ENCODE peak calls at places on chromosomes 16 and 17, in ten cellular contexts. A, B, G, M, Q, O, F, H, T and L are unnamed samples.

GRCh38 chr17:57913576-57914273 is 41.5 kb downstream of the CUEDC1 start:
- DNase-seq in A (no peak), B (no peak), G (no peak), M (no peak), Q (no peak), O (no peak), F (no peak), H (no peak), T (no peak), L (no peak)

GRCh38 chr17:38315497-38315896 is 18.5 kb downstream of the MRPL45 start:
- DNase-seq in A (no peak), B (no peak), G (no peak), M (no peak), Q (no peak), O (no peak), F (no peak), H (no peak), T (no peak), L (no peak)

GRCh38 chr16:89598199-89598598 is 15.2 kb upstream of the DPEP1 start:
- DNase-seq in A (no peak), B (no peak), G (peak; percentile 46), M (no peak), Q (no peak), O (peak; percentile 35), F (peak; percentile 48), H (peak; percentile 29), T (peak; percentile 37), L (no peak)

GRCh38 chr17:34398990-34399389 is 36.0 kb upstream of the CCL1 start:
- DNase-seq in A (no peak), B (no peak), G (no peak), M (peak; percentile 17), Q (no peak), O (no peak), F (no peak), H (no peak), T (no peak), L (no peak)

GRCh38 chr16:22814330-22815105 is 556 bp downstream of the HS3ST2 start:
- DNase-seq in A (no peak), B (no peak), G (no peak), M (no peak), Q (no peak), O (no peak), F (no peak), H (peak; percentile 3), T (no peak), L (no peak)

GRCh38 chr17:50630524-50631194 is 4.0 kb upstream of the ABCC3 start:
- DNase-seq in A (peak; percentile 74), B (peak; percentile 45), G (peak; percentile 24), M (peak; percentile 37), Q (peak; percentile 82), O (peak; percentile 63), F (peak; percentile 68), H (peak; percentile 71), T (peak; percentile 49), L (no peak)

GRCh38 chr16:29989111-29989858 is 6.1 kb downstream of the HIRIP3 start:
- DNase-seq in A (no peak), B (no peak), G (no peak), M (no peak), Q (no peak), O (no peak), F (no peak), H (no peak), T (no peak), L (no peak)

GRCh38 chr17:64534187-64534586 is 27.4 kb downstream of the CEP95 start:
- DNase-seq in A (no peak), B (no peak), G (peak; percentile 30), M (peak; percentile 4), Q (no peak), O (no peak), F (no peak), H (no peak), T (no peak), L (no peak)

GRCh38 chr16:31404353-31405064 is 11.4 kb downstream of the ITGAD start:
- DNase-seq in A (no peak), B (no peak), G (peak; percentile 9), M (no peak), Q (peak; percentile 80), O (peak; percentile 88), F (peak; percentile 62), H (no peak), T (no peak), L (no peak)

GRCh38 chr16:17776888-17777287 is 306.1 kb upstream of the XYLT1 start:
- DNase-seq in A (no peak), B (no peak), G (no peak), M (no peak), Q (no peak), O (no peak), F (no peak), H (no peak), T (no peak), L (peak; percentile 17)

GRCh38 chr16:31875112-31875803 is 1.7 kb downstream of the ZNF267 start:
- DNase-seq in A (no peak), B (no peak), G (peak; percentile 37), M (no peak), Q (no peak), O (no peak), F (no peak), H (no peak), T (no peak), L (no peak)

GRCh38 chr17:50460831-50461526 is 7.7 kb downstream of the CHAD start:
- DNase-seq in A (no peak), B (no peak), G (no peak), M (no peak), Q (no peak), O (no peak), F (no peak), H (no peak), T (no peak), L (no peak)

GRCh38 chr16:24721830-24722238 is 7.6 kb upstream of the TNRC6A start:
- DNase-seq in A (no peak), B (peak; percentile 9), G (no peak), M (no peak), Q (no peak), O (no peak), F (no peak), H (peak; percentile 74), T (no peak), L (no peak)

GRCh38 chr16:1134776-1135458 is 18.0 kb upstream of the CACNA1H start:
- DNase-seq in A (no peak), B (no peak), G (no peak), M (no peak), Q (no peak), O (no peak), F (no peak), H (no peak), T (no peak), L (no peak)

GRCh38 chr17:44362964-44363612 is 565 bp downstream of the FAM171A2 start:
- DNase-seq in A (peak; percentile 67), B (no peak), G (no peak), M (no peak), Q (peak; percentile 58), O (peak; percentile 52), F (no peak), H (peak; percentile 31), T (peak; percentile 53), L (no peak)

GRCh38 chr16:65954446-65954845 is 412.0 kb upstream of the CDH5 start:
- DNase-seq in A (no peak), B (no peak), G (no peak), M (no peak), Q (no peak), O (no peak), F (no peak), H (no peak), T (no peak), L (no peak)

GRCh38 chr17:339193-340061 is 13.2 kb downstream of the RPH3AL start:
- DNase-seq in A (no peak), B (no peak), G (no peak), M (no peak), Q (no peak), O (no peak), F (no peak), H (no peak), T (no peak), L (no peak)

GRCh38 chr17:72775237-72775636 is 317.3 kb downstream of the SLC39A11 start:
- DNase-seq in A (no peak), B (no peak), G (no peak), M (no peak), Q (no peak), O (no peak), F (no peak), H (no peak), T (no peak), L (no peak)

GRCh38 chr17:1267471-1267947 is 2.7 kb upstream of the BHLHA9 start:
- DNase-seq in A (no peak), B (no peak), G (no peak), M (no peak), Q (no peak), O (no peak), F (no peak), H (no peak), T (no peak), L (no peak)

GRCh38 chr17:78104540-78104941 is 24.0 kb downstream of the TMC6 start:
- DNase-seq in A (no peak), B (no peak), G (no peak), M (no peak), Q (no peak), O (no peak), F (no peak), H (no peak), T (no peak), L (no peak)